ENCODE peak calls at places on chromosome X, in five cellular contexts. M is germinal center, P is occipital lobe, V is ovary, W is aorta. F is an unnamed sample.

GRCh38 chrX:12894074-12894691 is 12.2 kb upstream of the TLR8 start:
- DNase-seq in W (no peak), M (peak), V (peak), P (no peak), F (peak)

GRCh38 chrX:15098505-15098904 is 171.4 kb downstream of the ASB9 start:
- DNase-seq in V (no peak), P (no peak), M (no peak), W (no peak), F (no peak)

GRCh38 chrX:38803609-38804480 is 2.6 kb downstream of the MID1IP1 start:
- DNase-seq in W (peak), M (peak), V (peak), P (peak), F (peak)

GRCh38 chrX:40245411-40246140 is 147.8 kb upstream of the BCOR start:
- DNase-seq in P (no peak), W (no peak), V (peak), M (no peak), F (peak)

GRCh38 chrX:103151799-103152198 is 58.9 kb upstream of the NXF3 start:
- DNase-seq in P (no peak), W (no peak), V (no peak), M (no peak), F (peak)

GRCh38 chrX:103356023-103356798 is at the start of gene TCEAL9:
- DNase-seq in P (no peak), M (no peak), W (peak), V (peak), F (peak)

GRCh38 chrX:9285342-9285771 is 179.5 kb upstream of the TBL1X start:
- DNase-seq in P (no peak), M (no peak), V (no peak), W (no peak), F (no peak)

GRCh38 chrX:7925867-7926472 is 1.2 kb downstream of the PNPLA4 start:
- DNase-seq in V (peak), W (no peak), M (peak), P (peak), F (peak)

GRCh38 chrX:23661671-23662070 is 5.6 kb upstream of the PRDX4 start:
- DNase-seq in P (no peak), V (no peak), M (no peak), W (no peak), F (peak)

GRCh38 chrX:132292753-132293152 is 73.5 kb upstream of the RAP2C start:
- DNase-seq in V (peak), P (no peak), W (no peak), M (peak), F (peak)

GRCh38 chrX:7706032-7706431 is 136.9 kb upstream of the VCX start:
- DNase-seq in M (no peak), P (no peak), V (no peak), W (no peak), F (no peak)

GRCh38 chrX:133495464-133496391 is 80.4 kb upstream of the GPC4 start:
- DNase-seq in M (no peak), P (no peak), W (no peak), V (peak), F (peak)

GRCh38 chrX:107672955-107673378 is 44.7 kb downstream of the PRPS1 start:
- DNase-seq in W (peak), P (no peak), V (peak), M (peak), F (peak)

GRCh38 chrX:133440081-133440796 is 24.9 kb upstream of the GPC4 start:
- DNase-seq in M (no peak), P (no peak), V (no peak), W (no peak), F (no peak)

GRCh38 chrX:141469469-141469868 is 115.1 kb downstream of the SPANXA1 start:
- DNase-seq in W (no peak), P (no peak), M (no peak), V (no peak), F (peak)

GRCh38 chrX:20347486-20347885 is 80.8 kb upstream of the RPS6KA3 start:
- DNase-seq in W (no peak), P (no peak), M (no peak), V (no peak), F (no peak)

GRCh38 chrX:148588649-148589310 is 88.4 kb downstream of the AFF2 start:
- DNase-seq in P (no peak), V (no peak), W (no peak), M (no peak), F (no peak)

GRCh38 chrX:40607381-40607780 is 15.8 kb upstream of the MPC1L start:
- DNase-seq in P (no peak), M (no peak), V (no peak), W (no peak), F (no peak)

GRCh38 chrX:34903316-34903715 is 39.3 kb upstream of the FAM47B start:
- DNase-seq in M (no peak), W (no peak), P (no peak), V (no peak), F (peak)

GRCh38 chrX:22110729-22111494 is 78.8 kb downstream of the PHEX start:
- DNase-seq in V (no peak), P (no peak), W (no peak), M (no peak), F (no peak)

GRCh38 chrX:140502491-140503229 is 2.2 kb downstream of the SOX3 start:
- DNase-seq in V (no peak), M (no peak), P (no peak), W (no peak), F (no peak)

GRCh38 chrX:70117738-70118137 is 15.5 kb upstream of the IGBP1 start:
- DNase-seq in M (no peak), V (no peak), W (no peak), P (no peak), F (no peak)

GRCh38 chrX:44431206-44431605 is 87.7 kb upstream of the EFHC2 start:
- DNase-seq in M (no peak), V (no peak), P (no peak), W (no peak), F (peak)

GRCh38 chrX:37776283-37776986 is 3.4 kb upstream of the CYBB start:
- DNase-seq in P (no peak), W (no peak), M (no peak), V (no peak), F (no peak)

GRCh38 chrX:107398115-107398514 is 51.3 kb upstream of the FRMPD3 start:
- DNase-seq in V (no peak), W (no peak), M (no peak), P (no peak), F (no peak)

GRCh38 chrX:43269201-43269600 is 386.9 kb upstream of the MAOA start:
- DNase-seq in V (no peak), M (no peak), W (no peak), P (no peak), F (peak)

GRCh38 chrX:65706041-65706828 is 38.8 kb downstream of the MSN start:
- DNase-seq in V (no peak), W (peak), P (no peak), M (no peak), F (peak)

GRCh38 chrX:37995428-37995827 is 10.9 kb upstream of the SYTL5 start:
- DNase-seq in V (no peak), M (no peak), W (no peak), P (no peak), F (no peak)

GRCh38 chrX:119899125-119899524 is 3.4 kb downstream of the AKAP14 start:
- DNase-seq in P (no peak), M (no peak), V (no peak), W (no peak), F (no peak)

GRCh38 chrX:17377047-17377692 is 2.2 kb downstream of the NHS start:
- DNase-seq in M (no peak), P (peak), V (peak), W (peak), F (peak)

GRCh38 chrX:6307156-6307555 is 78.5 kb upstream of the NLGN4X start:
- DNase-seq in M (no peak), V (no peak), W (no peak), P (no peak), F (no peak)

GRCh38 chrX:109299091-109299490 is 182.8 kb downstream of the GUCY2F start:
- DNase-seq in P (no peak), W (no peak), M (no peak), V (no peak), F (no peak)

GRCh38 chrX:41558531-41558930 is 111.4 kb downstream of the NYX start:
- DNase-seq in W (no peak), V (no peak), P (no peak), M (peak), F (peak)

GRCh38 chrX:103220511-103221406 is 5.9 kb downstream of the BEX4 start:
- DNase-seq in V (no peak), M (no peak), W (no peak), P (peak), F (no peak)